ENCODE peak calls at places on chromosomes 11 and 22, in six cellular contexts. P is fibroblast of villous mesenchyme, C is GM12865, D is sigmoid colon, R is cardiac fibroblast, J is fibroblast of pulmonary artery. G is an unnamed sample.

GRCh38 chr11:111459506-111460270 is 52.5 kb downstream of the BTG4 start:
- DNase-seq in R (no peak), C (no peak), P (no peak), J (no peak), D (no peak), G (no peak)

GRCh38 chr22:48089601-48090331 is 1327.3 kb downstream of the TBC1D22A start:
- DNase-seq in D (peak), R (peak), P (peak), J (peak), C (no peak), G (no peak)

GRCh38 chr11:47372422-47372821 is 5.9 kb downstream of the SPI1 start:
- DNase-seq in P (no peak), J (no peak), D (no peak), C (no peak), R (no peak), G (no peak)

GRCh38 chr11:119782673-119783072 is 53.7 kb upstream of the NECTIN1 start:
- DNase-seq in D (no peak), J (peak), R (peak), C (peak), P (no peak), G (no peak)

GRCh38 chr11:3130269-3131071 is 34.6 kb downstream of the OSBPL5 start:
- DNase-seq in P (no peak), J (no peak), D (peak), R (no peak), C (no peak), G (no peak)

GRCh38 chr22:17199131-17199731 is 20.0 kb downstream of the ADA2 start:
- DNase-seq in C (no peak), D (no peak), J (peak), P (peak), R (peak), G (no peak)

GRCh38 chr11:114160884-114161283 is 101.4 kb downstream of the ZBTB16 start:
- DNase-seq in R (peak), J (no peak), C (no peak), D (no peak), P (no peak), G (no peak)

GRCh38 chr22:32334640-32335365 is 22.9 kb upstream of the RFPL3 start:
- DNase-seq in R (no peak), P (no peak), C (no peak), J (no peak), D (no peak), G (no peak)

GRCh38 chr11:43788394-43788793 is 92.2 kb upstream of the ALKBH3 start:
- DNase-seq in J (no peak), D (no peak), C (no peak), P (no peak), R (no peak), G (no peak)

GRCh38 chr11:69867076-69868002 is 48.1 kb upstream of the FGF3 start:
- DNase-seq in R (peak), J (peak), P (no peak), D (no peak), C (no peak), G (peak)

GRCh38 chr22:42897960-42898359 is 40.9 kb upstream of the ARFGAP3 start:
- DNase-seq in C (no peak), R (no peak), J (no peak), P (no peak), D (no peak), G (no peak)

GRCh38 chr22:45518580-45518991 is 15.9 kb downstream of the FBLN1 start:
- DNase-seq in C (no peak), R (peak), P (no peak), J (peak), D (no peak), G (no peak)

GRCh38 chr11:118007040-118007439 is 20.8 kb downstream of the IL10RA start:
- DNase-seq in R (no peak), J (no peak), P (no peak), C (no peak), D (no peak), G (no peak)

GRCh38 chr11:67240575-67241389 is 25.5 kb upstream of the GRK2 start:
- DNase-seq in P (peak), C (peak), D (peak), J (peak), R (peak), G (peak)

GRCh38 chr11:111663820-111664219 is 61.6 kb downstream of the SIK2 start:
- DNase-seq in P (no peak), D (no peak), C (no peak), R (peak), J (peak), G (no peak)

GRCh38 chr11:72951815-72952340 is 137.7 kb downstream of the ATG16L2 start:
- DNase-seq in J (no peak), P (peak), C (peak), D (no peak), R (no peak), G (no peak)

GRCh38 chr11:2728663-2729332 is 29.0 kb upstream of the KCNQ1OT1 start:
- DNase-seq in C (no peak), D (no peak), J (no peak), P (no peak), R (no peak), G (no peak)

GRCh38 chr11:33017478-33017877 is 1.8 kb downstream of the DEPDC7 start:
- DNase-seq in J (no peak), C (no peak), P (no peak), D (no peak), R (no peak), G (no peak)

GRCh38 chr11:66617148-66617814 is 851 bp downstream of the RBM14 start:
- DNase-seq in P (no peak), C (no peak), D (peak), R (peak), J (peak), G (no peak)

GRCh38 chr11:6650980-6651379 is 4.6 kb downstream of the DCHS1 start:
- DNase-seq in P (peak), R (peak), C (no peak), D (no peak), J (no peak), G (no peak)

GRCh38 chr11:111846063-111846462 is 25.3 kb downstream of the ALG9 start:
- DNase-seq in P (peak), J (peak), C (no peak), D (no peak), R (peak), G (no peak)

GRCh38 chr22:46483353-46483752 is 54.1 kb downstream of the CELSR1 start:
- DNase-seq in P (no peak), R (peak), J (no peak), C (peak), D (no peak), G (no peak)

GRCh38 chr11:93169950-93170561 is 27.7 kb downstream of the SLC36A4 start:
- DNase-seq in D (no peak), P (peak), R (peak), C (peak), J (peak), G (peak)

GRCh38 chr11:27991731-27992130 is 116.2 kb downstream of the KIF18A start:
- DNase-seq in D (no peak), J (peak), C (no peak), R (peak), P (peak), G (no peak)

GRCh38 chr11:103877221-103877620 is 159.2 kb upstream of the DDI1 start:
- DNase-seq in P (peak), J (peak), R (peak), D (no peak), C (peak), G (no peak)

GRCh38 chr11:27218498-27219038 is 144.4 kb downstream of the CCDC34 start:
- DNase-seq in D (no peak), J (peak), R (peak), P (no peak), C (no peak), G (peak)

GRCh38 chr11:78112588-78113275 is 26.7 kb downstream of the ALG8 start:
- DNase-seq in C (peak), J (no peak), R (no peak), D (no peak), P (no peak), G (no peak)

GRCh38 chr11:1085440-1086170 is 10.9 kb downstream of the MUC2 start:
- DNase-seq in D (peak), P (no peak), R (no peak), C (no peak), J (no peak), G (no peak)

DNA sequence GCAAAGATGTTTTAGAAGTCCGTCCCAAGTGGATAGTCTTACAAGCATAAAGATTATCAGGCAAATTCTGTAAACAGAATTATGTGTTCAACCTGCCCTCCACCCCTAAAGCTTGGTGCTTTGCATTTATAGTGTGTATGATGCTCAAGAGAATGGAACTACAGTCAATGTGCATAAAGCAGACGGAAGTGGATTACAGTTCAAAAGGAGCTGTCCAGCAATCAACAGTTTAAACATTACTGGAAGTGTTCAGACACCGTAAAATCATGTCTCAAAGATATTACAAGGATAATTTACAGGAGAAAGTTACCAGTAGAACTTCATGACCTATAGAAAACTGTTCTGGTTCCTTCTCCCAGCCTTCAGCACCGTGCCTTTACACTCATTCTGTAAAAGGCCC is 1.0 kb downstream of the RIC3 start:
- DNase-seq in P (peak), C (no peak), R (peak), J (peak), D (no peak), G (peak)
- H3K4me3 ChIP-seq in P (no peak), C (peak), R (no peak), J (no peak), D (no peak), G (no peak)

GRCh38 chr11:108733479-108734116 is 68.7 kb downstream of the DDX10 start:
- DNase-seq in R (peak), J (peak), C (peak), D (no peak), P (peak), G (peak)

GRCh38 chr11:108732395-108732794 is 67.5 kb downstream of the DDX10 start:
- DNase-seq in C (no peak), D (no peak), R (no peak), J (no peak), P (no peak), G (no peak)

DNA sequence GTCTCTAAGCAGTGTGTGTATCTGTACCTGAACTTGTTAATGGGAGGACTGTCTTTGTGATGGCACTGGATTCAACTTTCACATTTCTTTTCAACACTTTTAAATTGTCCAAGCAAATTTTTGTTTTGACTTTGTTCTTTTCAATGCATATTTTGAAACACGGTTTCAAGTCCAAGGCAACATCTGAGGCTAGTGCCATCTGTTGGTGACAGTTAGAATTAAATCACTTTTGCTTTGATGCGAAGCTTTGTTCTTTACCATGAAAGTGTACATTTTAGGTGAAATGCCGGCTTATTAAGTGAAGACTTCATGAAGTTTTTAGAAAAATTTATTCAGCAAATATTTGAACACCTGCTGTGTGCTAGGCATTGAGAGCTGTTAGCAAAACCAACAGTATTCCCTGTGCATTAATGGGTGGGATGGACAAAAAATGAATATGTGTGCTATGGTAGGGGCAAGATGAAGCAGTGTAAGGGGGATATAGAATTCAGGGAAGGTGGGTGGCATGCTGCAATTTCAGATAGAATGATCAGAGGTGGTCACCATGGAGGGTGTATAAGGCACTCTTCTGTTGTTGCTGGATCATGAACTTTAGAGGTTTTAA is 70.2 kb downstream of the DDX10 start:
- DNase-seq in P (peak), R (peak), C (peak), D (no peak), J (peak), G (no peak)
- TF ChIP-seq CTCF in P (peak), R (peak), C (peak), D (no peak), J (peak), G (peak)

GRCh38 chr11:121444508-121444907 is 7.6 kb upstream of the SORL1 start:
- DNase-seq in C (no peak), J (no peak), R (no peak), P (no peak), D (no peak), G (no peak)

GRCh38 chr11:121446752-121447156 is 5.4 kb upstream of the SORL1 start:
- DNase-seq in D (no peak), J (peak), C (peak), R (peak), P (peak), G (no peak)

GRCh38 chr11:121445071-121445768 is 6.9 kb upstream of the SORL1 start:
- DNase-seq in D (no peak), P (no peak), C (no peak), J (no peak), R (no peak), G (no peak)

GRCh38 chr11:121441533-121441932 is 10.6 kb upstream of the SORL1 start:
- DNase-seq in D (no peak), C (no peak), J (no peak), P (no peak), R (no peak), G (no peak)

GRCh38 chr11:121443688-121444275 is 8.3 kb upstream of the SORL1 start:
- DNase-seq in R (no peak), C (no peak), J (no peak), D (no peak), P (no peak), G (no peak)
- H3K4me3 ChIP-seq in R (no peak), C (no peak), J (no peak), D (no peak), P (no peak), G (no peak)

GRCh38 chr22:26536056-26536761 is 23.9 kb upstream of the TFIP11 start:
- DNase-seq in C (no peak), R (no peak), D (no peak), J (no peak), P (no peak), G (no peak)

GRCh38 chr22:26534874-26535470 is 22.7 kb upstream of the TFIP11 start:
- DNase-seq in R (no peak), J (no peak), P (no peak), C (peak), D (no peak), G (no peak)

GRCh38 chr22:26536762-26537134 is 24.5 kb upstream of the TFIP11 start:
- DNase-seq in P (no peak), D (no peak), J (no peak), R (no peak), C (no peak), G (no peak)

GRCh38 chr22:26534166-26534855 is 22.0 kb upstream of the TFIP11 start:
- DNase-seq in P (no peak), R (no peak), D (no peak), C (no peak), J (no peak), G (no peak)

GRCh38 chr22:26535499-26535898 is 23.2 kb upstream of the TFIP11 start:
- DNase-seq in C (peak), D (no peak), R (no peak), P (no peak), J (no peak), G (no peak)
- TF ChIP-seq CTCF in C (no peak), D (no peak), R (no peak), P (no peak), J (no peak), G (no peak)

GRCh38 chr11:34357646-34358257 is at the start of gene ABTB2:
- DNase-seq in R (peak), C (peak), D (peak), P (peak), J (peak), G (peak)
- H3K4me3 ChIP-seq in R (peak), C (peak), D (peak), P (peak), J (peak), G (peak)

DNA sequence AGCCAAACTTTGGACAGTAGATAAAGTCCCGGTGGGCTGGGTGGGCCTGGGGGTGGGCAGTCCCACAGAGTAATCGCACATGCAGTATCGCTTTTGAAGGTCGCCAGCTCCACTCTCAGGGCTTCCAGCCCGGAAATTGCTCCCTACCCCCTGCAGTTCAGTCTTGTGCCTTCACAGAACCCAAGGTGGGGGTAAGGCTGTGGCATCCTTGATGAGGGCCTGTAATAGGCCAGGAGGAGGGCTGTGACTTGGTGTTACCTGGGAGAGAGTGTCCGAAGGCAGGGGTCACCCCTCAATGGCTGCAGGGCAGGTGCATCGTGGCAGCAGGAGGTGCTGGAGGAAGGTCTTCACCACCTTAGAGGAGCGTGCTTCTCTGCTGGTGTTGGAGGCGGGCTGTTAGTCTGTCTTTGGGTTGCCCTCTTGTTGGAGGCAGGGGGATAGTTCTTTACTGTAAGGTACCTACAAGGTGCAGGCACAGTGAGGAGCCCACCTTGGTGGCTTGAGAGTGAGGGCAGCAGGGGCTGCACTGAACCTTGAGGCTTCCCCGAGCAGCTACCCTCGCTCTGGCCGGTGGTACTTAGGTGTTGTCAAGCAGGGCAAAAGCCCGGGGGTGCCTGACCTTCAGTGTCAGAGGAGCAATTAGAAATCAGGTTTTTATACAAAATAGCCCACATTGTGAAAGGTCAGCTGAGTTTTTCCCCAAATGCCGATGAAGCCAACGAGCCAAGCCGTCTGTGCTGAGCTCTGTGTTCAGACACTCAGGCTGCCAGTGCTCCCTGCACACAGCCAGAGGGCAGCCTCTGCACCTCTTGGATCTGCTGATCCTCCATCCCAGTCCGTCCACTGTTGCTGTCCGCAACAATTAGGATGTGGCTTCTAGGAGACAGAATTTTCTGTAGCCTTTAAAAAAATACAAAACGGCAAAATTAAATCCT is 21.9 kb downstream of the SAMM50 start:
- DNase-seq in D (peak), R (no peak), C (no peak), P (no peak), J (no peak), G (no peak)
- TF ChIP-seq CTCF in D (no peak), R (no peak), C (no peak), P (no peak), J (no peak), G (no peak)

DNA sequence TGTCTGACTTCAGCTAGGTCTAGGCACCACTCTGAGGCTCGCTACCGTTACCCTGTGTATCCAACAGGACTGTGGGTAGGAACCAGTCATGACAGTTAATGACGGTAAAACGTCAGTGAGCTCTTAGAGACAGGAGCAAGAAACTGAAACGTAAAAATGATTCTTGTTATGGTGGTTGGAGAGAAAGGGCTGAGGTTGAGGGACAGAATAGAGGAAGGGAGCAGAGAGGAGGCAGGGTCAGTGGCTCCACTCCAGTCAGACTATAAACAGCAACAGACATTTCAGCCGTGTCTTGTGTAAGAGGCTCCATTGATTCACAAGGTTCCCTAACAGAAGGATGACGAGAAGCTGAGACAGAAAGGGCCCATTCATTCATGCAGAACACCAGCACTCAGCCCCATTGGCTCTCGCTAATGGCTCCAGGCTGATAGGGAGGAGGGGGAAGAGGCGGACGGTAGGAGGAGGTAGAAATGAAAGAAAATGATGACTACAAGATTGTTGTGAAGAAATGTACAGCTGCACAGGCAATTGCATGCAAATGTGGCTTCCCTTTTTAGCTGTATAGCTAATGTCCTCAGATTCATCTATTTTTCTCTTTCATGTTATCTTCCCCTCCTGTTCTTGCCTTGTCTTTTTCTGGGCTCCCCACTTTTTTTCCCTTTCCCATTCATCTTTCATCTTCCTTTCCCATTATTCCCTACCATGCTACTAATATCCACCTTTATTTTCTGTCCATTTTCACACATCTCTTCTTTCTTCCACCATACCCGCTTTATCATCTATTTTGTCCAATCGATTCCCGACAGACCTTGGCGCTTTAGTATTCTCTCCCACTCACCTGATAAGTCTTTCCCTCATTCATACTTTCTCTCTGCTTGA is 34.3 kb downstream of the ETS1 start:
- DNase-seq in P (peak), J (peak), D (no peak), R (peak), C (peak), G (no peak)
- H3K4me3 ChIP-seq in P (no peak), J (no peak), D (no peak), R (no peak), C (peak), G (no peak)

G was measured in astrocyte of the cerebellum.